ENCODE peak calls at places on chromosomes 2 and 18, in ten cellular contexts. M, O, S, H, Z, A, Y, P, E and N are unnamed samples.

GRCh38 chr2:222424729-222425671 is 657 bp downstream of the SGPP2 start:
- DNase-seq in M (no peak), O (peak), S (no peak), H (no peak), Z (no peak), A (no peak), Y (peak), P (no peak), E (no peak), N (no peak)

GRCh38 chr2:240791821-240792657 is 28.0 kb downstream of the KIF1A start:
- DNase-seq in M (no peak), O (no peak), S (peak), H (no peak), Z (no peak), A (no peak), Y (peak), P (no peak), E (no peak), N (no peak)

GRCh38 chr2:43003702-43004101 is 211.3 kb upstream of the HAAO start:
- DNase-seq in M (peak), O (no peak), S (no peak), H (no peak), Z (no peak), A (no peak), Y (no peak), P (no peak), E (no peak), N (no peak)

GRCh38 chr2:86274265-86274917 is 63.0 kb downstream of the REEP1 start:
- DNase-seq in M (no peak), O (no peak), S (no peak), H (no peak), Z (peak), A (no peak), Y (peak), P (peak), E (peak), N (no peak)

GRCh38 chr2:16671760-16672159 is 6.1 kb upstream of the CYRIA start:
- DNase-seq in M (no peak), O (no peak), S (no peak), H (no peak), Z (no peak), A (no peak), Y (no peak), P (no peak), E (no peak), N (no peak)

GRCh38 chr2:74746480-74746879 is 87.4 kb upstream of the HK2 start:
- DNase-seq in M (no peak), O (no peak), S (no peak), H (no peak), Z (no peak), A (no peak), Y (no peak), P (no peak), E (no peak), N (no peak)

GRCh38 chr18:67926929-67927864 is 410.7 kb upstream of the DSEL start:
- DNase-seq in M (no peak), O (no peak), S (no peak), H (no peak), Z (no peak), A (no peak), Y (no peak), P (peak), E (peak), N (no peak)

GRCh38 chr2:220785181-220785580 is 786.9 kb downstream of the EPHA4 start:
- DNase-seq in M (no peak), O (no peak), S (no peak), H (no peak), Z (no peak), A (no peak), Y (no peak), P (no peak), E (no peak), N (no peak)

GRCh38 chr2:33408109-33408508 is 68.3 kb upstream of the RASGRP3 start:
- DNase-seq in M (no peak), O (no peak), S (no peak), H (no peak), Z (no peak), A (no peak), Y (no peak), P (no peak), E (no peak), N (no peak)

GRCh38 chr2:231716641-231717280 is 8.4 kb downstream of the PTMA start:
- DNase-seq in M (no peak), O (no peak), S (no peak), H (no peak), Z (peak), A (no peak), Y (peak), P (peak), E (peak), N (no peak)

GRCh38 chr2:240519396-240520142 is 38.2 kb downstream of the ANKMY1 start:
- DNase-seq in M (peak), O (no peak), S (no peak), H (no peak), Z (peak), A (no peak), Y (peak), P (no peak), E (peak), N (no peak)

GRCh38 chr18:48657446-48658120 is 118.8 kb downstream of the CTIF start:
- DNase-seq in M (no peak), O (no peak), S (peak), H (no peak), Z (no peak), A (no peak), Y (no peak), P (no peak), E (peak), N (no peak)

GRCh38 chr2:112818094-112818902 is 18.3 kb downstream of the IL1B start:
- DNase-seq in M (no peak), O (no peak), S (no peak), H (no peak), Z (no peak), A (no peak), Y (peak), P (peak), E (no peak), N (no peak)